ENCODE peak calls at places on chromosomes 11 and 22, in five cellular contexts. One of them, this sample, is unnamed.

GRCh38 chr11:97502201-97502600 is 1112.4 kb downstream of the JRKL start:
- DNase-seq in right cardiac atrium: no peak
- DNase-seq in H7: no peak
- DNase-seq in psoas muscle: no peak
- DNase-seq in upper lobe of left lung: no peak
- DNase-seq in this sample: no peak

GRCh38 chr11:67285541-67286498 is 3.3 kb upstream of the ANKRD13D start:
- DNase-seq in psoas muscle: peak
- DNase-seq in right cardiac atrium: peak
- DNase-seq in upper lobe of left lung: no peak
- DNase-seq in H7: peak
- DNase-seq in this sample: no peak

GRCh38 chr11:2465201-2466068 is 20.6 kb downstream of the KCNQ1 start:
- DNase-seq in H7: peak
- DNase-seq in psoas muscle: no peak
- DNase-seq in upper lobe of left lung: peak
- DNase-seq in right cardiac atrium: no peak
- DNase-seq in this sample: no peak

GRCh38 chr11:86671386-86672006 is 920 bp downstream of the ME3 start:
- DNase-seq in upper lobe of left lung: peak
- DNase-seq in psoas muscle: peak
- DNase-seq in right cardiac atrium: peak
- DNase-seq in H7: peak
- DNase-seq in this sample: no peak

GRCh38 chr11:13328276-13328675 is 50.7 kb downstream of the BMAL1 start:
- DNase-seq in upper lobe of left lung: no peak
- DNase-seq in H7: no peak
- DNase-seq in right cardiac atrium: no peak
- DNase-seq in psoas muscle: no peak
- DNase-seq in this sample: no peak

GRCh38 chr11:13003726-13004493 is 5.2 kb upstream of the RASSF10 start:
- DNase-seq in right cardiac atrium: no peak
- DNase-seq in psoas muscle: no peak
- DNase-seq in upper lobe of left lung: no peak
- DNase-seq in H7: no peak
- DNase-seq in this sample: no peak

GRCh38 chr11:68792400-68792955 is 41.2 kb upstream of the TESMIN start:
- DNase-seq in H7: no peak
- DNase-seq in right cardiac atrium: no peak
- DNase-seq in psoas muscle: no peak
- DNase-seq in upper lobe of left lung: no peak
- DNase-seq in this sample: no peak

GRCh38 chr11:33208150-33208549 is 46.9 kb upstream of the CSTF3 start:
- DNase-seq in psoas muscle: no peak
- DNase-seq in right cardiac atrium: no peak
- DNase-seq in H7: no peak
- DNase-seq in upper lobe of left lung: no peak
- DNase-seq in this sample: no peak

GRCh38 chr11:86696004-86696403 is 23.6 kb upstream of the ME3 start:
- DNase-seq in upper lobe of left lung: no peak
- DNase-seq in H7: no peak
- DNase-seq in right cardiac atrium: no peak
- DNase-seq in psoas muscle: no peak
- DNase-seq in this sample: peak

GRCh38 chr11:119726585-119727522 is 2.1 kb downstream of the NECTIN1 start:
- DNase-seq in H7: peak
- DNase-seq in psoas muscle: no peak
- DNase-seq in upper lobe of left lung: no peak
- DNase-seq in right cardiac atrium: no peak
- DNase-seq in this sample: no peak

GRCh38 chr11:130992788-130993187 is 76.5 kb upstream of the SNX19 start:
- DNase-seq in psoas muscle: no peak
- DNase-seq in upper lobe of left lung: no peak
- DNase-seq in right cardiac atrium: no peak
- DNase-seq in H7: no peak
- DNase-seq in this sample: no peak

GRCh38 chr11:110128161-110128560 is 35.0 kb downstream of the ZC3H12C start:
- DNase-seq in right cardiac atrium: no peak
- DNase-seq in upper lobe of left lung: no peak
- DNase-seq in psoas muscle: no peak
- DNase-seq in H7: no peak
- DNase-seq in this sample: peak

GRCh38 chr11:7485854-7486425 is 634 bp downstream of the OLFML1 start:
- DNase-seq in psoas muscle: no peak
- DNase-seq in H7: no peak
- DNase-seq in right cardiac atrium: no peak
- DNase-seq in upper lobe of left lung: no peak
- DNase-seq in this sample: no peak

GRCh38 chr11:64858467-64859401 is 14.3 kb upstream of the CDC42BPG start:
- DNase-seq in right cardiac atrium: peak
- DNase-seq in psoas muscle: peak
- DNase-seq in upper lobe of left lung: peak
- DNase-seq in H7: no peak
- DNase-seq in this sample: no peak

GRCh38 chr11:23311986-23312940 is 452.0 kb upstream of the CCDC179 start:
- DNase-seq in psoas muscle: no peak
- DNase-seq in H7: peak
- DNase-seq in right cardiac atrium: no peak
- DNase-seq in upper lobe of left lung: no peak
- DNase-seq in this sample: peak

GRCh38 chr11:128235958-128236357 is 351.4 kb downstream of the ETS1 start:
- DNase-seq in upper lobe of left lung: no peak
- DNase-seq in psoas muscle: no peak
- DNase-seq in H7: no peak
- DNase-seq in right cardiac atrium: no peak
- DNase-seq in this sample: no peak

GRCh38 chr11:70241709-70242108 is 28.8 kb upstream of the PPFIA1 start:
- DNase-seq in H7: no peak
- DNase-seq in psoas muscle: no peak
- DNase-seq in right cardiac atrium: no peak
- DNase-seq in upper lobe of left lung: no peak
- DNase-seq in this sample: no peak

GRCh38 chr22:42344391-42344861 is 74.0 kb upstream of the TCF20 start:
- DNase-seq in H7: peak
- DNase-seq in psoas muscle: peak
- DNase-seq in upper lobe of left lung: peak
- DNase-seq in right cardiac atrium: peak
- DNase-seq in this sample: no peak

GRCh38 chr11:18987454-18988231 is 48.4 kb upstream of the MRGPRX1 start:
- DNase-seq in right cardiac atrium: no peak
- DNase-seq in psoas muscle: no peak
- DNase-seq in H7: no peak
- DNase-seq in upper lobe of left lung: no peak
- DNase-seq in this sample: no peak

GRCh38 chr22:50308986-50309600 is 1.6 kb upstream of the PLXNB2 start:
- DNase-seq in upper lobe of left lung: no peak
- DNase-seq in psoas muscle: no peak
- DNase-seq in right cardiac atrium: peak
- DNase-seq in H7: no peak
- DNase-seq in this sample: no peak

GRCh38 chr11:130879836-130880235 is 36.4 kb downstream of the SNX19 start:
- DNase-seq in upper lobe of left lung: no peak
- DNase-seq in H7: no peak
- DNase-seq in right cardiac atrium: no peak
- DNase-seq in psoas muscle: no peak
- DNase-seq in this sample: no peak

GRCh38 chr11:1202154-1202775 is 20.6 kb upstream of the MUC5B start:
- DNase-seq in upper lobe of left lung: no peak
- DNase-seq in H7: peak
- DNase-seq in psoas muscle: peak
- DNase-seq in right cardiac atrium: peak
- DNase-seq in this sample: no peak

GRCh38 chr22:33397381-33397907 is 339.3 kb upstream of the SYN3 start:
- DNase-seq in right cardiac atrium: no peak
- DNase-seq in psoas muscle: no peak
- DNase-seq in H7: no peak
- DNase-seq in upper lobe of left lung: no peak
- DNase-seq in this sample: no peak

GRCh38 chr22:20530368-20531153 is 23.2 kb downstream of the MED15 start:
- DNase-seq in psoas muscle: peak
- DNase-seq in upper lobe of left lung: peak
- DNase-seq in H7: peak
- DNase-seq in right cardiac atrium: no peak
- DNase-seq in this sample: no peak

GRCh38 chr11:43969543-43969942 is 27.1 kb downstream of the C11orf96 start:
- DNase-seq in right cardiac atrium: peak
- DNase-seq in H7: no peak
- DNase-seq in upper lobe of left lung: no peak
- DNase-seq in psoas muscle: no peak
- DNase-seq in this sample: no peak

GRCh38 chr11:102522332-102523207 is 8.0 kb downstream of the MMP7 start:
- DNase-seq in upper lobe of left lung: no peak
- DNase-seq in right cardiac atrium: no peak
- DNase-seq in psoas muscle: no peak
- DNase-seq in H7: no peak
- DNase-seq in this sample: no peak

DNA sequence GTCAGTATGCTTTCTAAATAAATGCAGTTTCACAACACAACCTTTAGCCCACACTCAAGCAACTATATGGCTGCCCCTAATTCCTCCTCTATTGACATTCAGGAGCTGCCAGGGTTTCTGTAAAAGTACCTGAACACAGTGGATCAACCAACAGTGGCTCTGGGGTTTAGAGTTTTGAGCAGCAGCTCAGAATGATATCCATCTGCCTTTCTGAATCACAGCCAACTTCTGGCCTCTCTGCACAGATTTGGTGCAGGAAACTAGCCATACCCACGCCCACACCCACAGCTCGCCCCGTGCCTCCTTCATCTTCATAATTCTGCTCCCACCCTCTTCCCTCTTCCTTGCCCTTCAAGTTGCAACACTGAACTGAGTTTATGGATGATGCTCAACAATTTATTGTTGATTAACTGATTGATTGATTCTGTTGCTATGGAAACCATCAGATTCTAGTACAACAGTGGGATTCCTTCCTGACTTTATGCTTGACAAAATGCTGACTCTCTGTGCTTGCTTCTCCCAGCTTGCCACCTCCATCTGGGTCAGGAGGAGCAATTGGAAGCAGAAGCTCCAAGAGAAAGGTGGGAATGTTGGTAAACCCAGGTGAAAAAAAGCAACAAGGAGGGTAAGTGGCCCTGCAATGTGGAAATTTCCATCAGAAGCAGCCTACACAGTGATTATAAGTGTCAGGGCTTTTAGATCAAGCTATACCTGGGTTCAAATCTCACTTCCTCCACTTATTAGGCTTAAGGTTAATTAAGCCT is 70.9 kb downstream of the PANX1 start:
- DNase-seq in upper lobe of left lung: no peak
- DNase-seq in right cardiac atrium: no peak
- DNase-seq in H7: no peak
- DNase-seq in psoas muscle: no peak
- DNase-seq in this sample: no peak
- H3K4me3 ChIP-seq in upper lobe of left lung: no peak
- H3K4me3 ChIP-seq in right cardiac atrium: no peak
- H3K4me3 ChIP-seq in H7: no peak
- H3K4me3 ChIP-seq in psoas muscle: no peak
- H3K4me3 ChIP-seq in this sample: no peak

GRCh38 chr22:44670220-44670983 is 31.6 kb upstream of the PRR5 start:
- DNase-seq in upper lobe of left lung: no peak
- DNase-seq in H7: peak
- DNase-seq in right cardiac atrium: no peak
- DNase-seq in psoas muscle: no peak
- DNase-seq in this sample: no peak

GRCh38 chr22:44668190-44668885 is 33.7 kb upstream of the PRR5 start:
- DNase-seq in psoas muscle: peak
- DNase-seq in upper lobe of left lung: no peak
- DNase-seq in right cardiac atrium: peak
- DNase-seq in H7: peak
- DNase-seq in this sample: no peak

GRCh38 chr22:44667829-44668189 is 34.2 kb upstream of the PRR5 start:
- DNase-seq in psoas muscle: no peak
- DNase-seq in upper lobe of left lung: no peak
- DNase-seq in H7: peak
- DNase-seq in right cardiac atrium: peak
- DNase-seq in this sample: no peak

GRCh38 chr22:44668886-44669724 is 32.9 kb upstream of the PRR5 start:
- DNase-seq in right cardiac atrium: peak
- DNase-seq in upper lobe of left lung: no peak
- DNase-seq in H7: peak
- DNase-seq in psoas muscle: peak
- DNase-seq in this sample: no peak

GRCh38 chr22:44669725-44670027 is 32.3 kb upstream of the PRR5 start:
- DNase-seq in right cardiac atrium: peak
- DNase-seq in upper lobe of left lung: no peak
- DNase-seq in psoas muscle: no peak
- DNase-seq in H7: peak
- DNase-seq in this sample: no peak
- H3K4me3 ChIP-seq in right cardiac atrium: no peak
- H3K4me3 ChIP-seq in upper lobe of left lung: peak
- H3K4me3 ChIP-seq in psoas muscle: peak
- H3K4me3 ChIP-seq in H7: peak
- H3K4me3 ChIP-seq in this sample: peak

DNA sequence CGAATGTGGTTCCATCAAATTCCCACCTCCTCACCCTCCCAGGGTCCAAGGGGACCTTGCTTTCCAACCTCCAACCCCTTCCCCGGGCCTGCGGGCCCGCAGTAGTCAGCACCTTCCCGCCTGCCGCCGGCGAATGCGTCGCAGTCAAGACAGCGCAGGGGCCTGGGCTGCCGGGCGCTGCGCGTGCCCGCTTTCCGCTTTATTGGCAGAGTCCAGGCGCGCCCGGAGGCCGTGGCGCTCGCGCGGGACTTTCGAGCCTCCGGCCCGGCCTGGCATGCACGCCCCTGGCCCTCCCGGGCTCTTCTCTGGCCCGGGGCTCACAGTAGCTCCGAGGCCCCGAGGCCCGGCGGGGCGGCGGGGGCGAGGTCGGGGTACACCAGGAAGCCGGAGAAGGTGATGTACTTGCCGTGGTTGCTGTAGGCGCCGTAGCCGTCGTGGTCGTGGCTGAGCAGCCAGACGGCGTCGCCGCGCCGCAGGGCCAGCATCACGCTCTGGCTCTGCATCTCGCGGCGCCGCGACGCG is 3.1 kb downstream of the FAM180B start:
- DNase-seq in right cardiac atrium: no peak
- DNase-seq in H7: peak
- DNase-seq in psoas muscle: no peak
- DNase-seq in upper lobe of left lung: no peak
- DNase-seq in this sample: no peak
- H3K4me3 ChIP-seq in right cardiac atrium: peak
- H3K4me3 ChIP-seq in H7: peak
- H3K4me3 ChIP-seq in psoas muscle: peak
- H3K4me3 ChIP-seq in upper lobe of left lung: peak
- H3K4me3 ChIP-seq in this sample: peak

GRCh38 chr11:117509543-117509942 is 181.9 kb downstream of the CEP164 start:
- DNase-seq in psoas muscle: no peak
- DNase-seq in H7: no peak
- DNase-seq in right cardiac atrium: no peak
- DNase-seq in upper lobe of left lung: no peak
- DNase-seq in this sample: no peak

GRCh38 chr11:117513666-117514065 is 186.0 kb downstream of the CEP164 start:
- DNase-seq in upper lobe of left lung: no peak
- DNase-seq in right cardiac atrium: no peak
- DNase-seq in psoas muscle: no peak
- DNase-seq in H7: no peak
- DNase-seq in this sample: no peak

GRCh38 chr11:117511981-117512448 is 184.4 kb downstream of the CEP164 start:
- DNase-seq in upper lobe of left lung: no peak
- DNase-seq in psoas muscle: no peak
- DNase-seq in H7: no peak
- DNase-seq in right cardiac atrium: no peak
- DNase-seq in this sample: no peak

GRCh38 chr11:117510646-117511045 is 183.0 kb downstream of the CEP164 start:
- DNase-seq in psoas muscle: no peak
- DNase-seq in H7: no peak
- DNase-seq in right cardiac atrium: no peak
- DNase-seq in upper lobe of left lung: no peak
- DNase-seq in this sample: no peak

GRCh38 chr11:117511483-117511934 is 183.9 kb downstream of the CEP164 start:
- DNase-seq in right cardiac atrium: no peak
- DNase-seq in upper lobe of left lung: no peak
- DNase-seq in psoas muscle: no peak
- DNase-seq in H7: no peak
- DNase-seq in this sample: no peak
- H3K4me3 ChIP-seq in right cardiac atrium: no peak
- H3K4me3 ChIP-seq in upper lobe of left lung: no peak
- H3K4me3 ChIP-seq in psoas muscle: no peak
- H3K4me3 ChIP-seq in H7: no peak
- H3K4me3 ChIP-seq in this sample: no peak